ENCODE peak calls at places on chromosomes 5 and 9, in ten cellular contexts. One of them, this sample, is unnamed.

GRCh38 chr5:16577677-16578076 is 39.1 kb downstream of the RETREG1 start:
- DNase-seq in AG09309: no peak
- DNase-seq in fibroblast of mammary gland: peak
- DNase-seq in fibroblast of lung: no peak
- DNase-seq in psoas muscle: no peak
- DNase-seq in BE2C: no peak
- DNase-seq in A673: no peak
- DNase-seq in thoracic aorta: no peak
- DNase-seq in heart right ventricle: no peak
- DNase-seq in adrenal gland: no peak
- DNase-seq in this sample: no peak

GRCh38 chr5:74953961-74954720 is 88.0 kb upstream of the FAM169A start:
- DNase-seq in AG09309: no peak
- DNase-seq in fibroblast of mammary gland: peak
- DNase-seq in fibroblast of lung: peak
- DNase-seq in psoas muscle: no peak
- DNase-seq in BE2C: no peak
- DNase-seq in A673: no peak
- DNase-seq in thoracic aorta: no peak
- DNase-seq in heart right ventricle: no peak
- DNase-seq in adrenal gland: no peak
- DNase-seq in this sample: no peak

GRCh38 chr9:90219548-90220118 is 423.0 kb downstream of the DIRAS2 start:
- DNase-seq in AG09309: no peak
- DNase-seq in fibroblast of mammary gland: no peak
- DNase-seq in fibroblast of lung: no peak
- DNase-seq in psoas muscle: no peak
- DNase-seq in BE2C: peak
- DNase-seq in A673: peak
- DNase-seq in thoracic aorta: no peak
- DNase-seq in heart right ventricle: no peak
- DNase-seq in adrenal gland: no peak
- DNase-seq in this sample: no peak

GRCh38 chr5:176658007-176658599 is 10.8 kb downstream of the TSPAN17 start:
- DNase-seq in AG09309: peak
- DNase-seq in fibroblast of mammary gland: peak
- DNase-seq in fibroblast of lung: peak
- DNase-seq in psoas muscle: peak
- DNase-seq in BE2C: peak
- DNase-seq in A673: peak
- DNase-seq in thoracic aorta: no peak
- DNase-seq in heart right ventricle: peak
- DNase-seq in adrenal gland: peak
- DNase-seq in this sample: peak

GRCh38 chr9:36864491-36865410 is 169.3 kb downstream of the PAX5 start:
- DNase-seq in AG09309: no peak
- DNase-seq in fibroblast of mammary gland: no peak
- DNase-seq in fibroblast of lung: no peak
- DNase-seq in psoas muscle: no peak
- DNase-seq in BE2C: peak
- DNase-seq in A673: peak
- DNase-seq in thoracic aorta: no peak
- DNase-seq in heart right ventricle: no peak
- DNase-seq in adrenal gland: no peak
- DNase-seq in this sample: no peak

GRCh38 chr9:21817176-21817575 is 14.7 kb downstream of the MTAP start:
- DNase-seq in AG09309: peak
- DNase-seq in fibroblast of mammary gland: peak
- DNase-seq in fibroblast of lung: peak
- DNase-seq in psoas muscle: no peak
- DNase-seq in BE2C: no peak
- DNase-seq in A673: no peak
- DNase-seq in thoracic aorta: no peak
- DNase-seq in heart right ventricle: no peak
- DNase-seq in adrenal gland: peak
- DNase-seq in this sample: peak

GRCh38 chr5:93163010-93163663 is 417.9 kb downstream of the NR2F1-AS1 start:
- DNase-seq in AG09309: peak
- DNase-seq in fibroblast of mammary gland: peak
- DNase-seq in fibroblast of lung: peak
- DNase-seq in psoas muscle: no peak
- DNase-seq in BE2C: no peak
- DNase-seq in A673: no peak
- DNase-seq in thoracic aorta: no peak
- DNase-seq in heart right ventricle: no peak
- DNase-seq in adrenal gland: no peak
- DNase-seq in this sample: peak

GRCh38 chr5:43627028-43627427 is 24.0 kb downstream of the NNT start:
- DNase-seq in AG09309: no peak
- DNase-seq in fibroblast of mammary gland: peak
- DNase-seq in fibroblast of lung: peak
- DNase-seq in psoas muscle: peak
- DNase-seq in BE2C: peak
- DNase-seq in A673: peak
- DNase-seq in thoracic aorta: no peak
- DNase-seq in heart right ventricle: peak
- DNase-seq in adrenal gland: peak
- DNase-seq in this sample: peak

GRCh38 chr9:35680331-35681105 is 6.8 kb downstream of the CA9 start:
- DNase-seq in AG09309: no peak
- DNase-seq in fibroblast of mammary gland: no peak
- DNase-seq in fibroblast of lung: peak
- DNase-seq in psoas muscle: no peak
- DNase-seq in BE2C: no peak
- DNase-seq in A673: no peak
- DNase-seq in thoracic aorta: no peak
- DNase-seq in heart right ventricle: no peak
- DNase-seq in adrenal gland: no peak
- DNase-seq in this sample: peak

GRCh38 chr9:20041717-20042116 is 252.9 kb upstream of the SLC24A2 start:
- DNase-seq in AG09309: no peak
- DNase-seq in fibroblast of mammary gland: no peak
- DNase-seq in fibroblast of lung: no peak
- DNase-seq in psoas muscle: no peak
- DNase-seq in BE2C: peak
- DNase-seq in A673: peak
- DNase-seq in thoracic aorta: no peak
- DNase-seq in heart right ventricle: peak
- DNase-seq in adrenal gland: no peak
- DNase-seq in this sample: no peak

GRCh38 chr5:74314906-74315305 is 325.6 kb downstream of the ENC1 start:
- DNase-seq in AG09309: no peak
- DNase-seq in fibroblast of mammary gland: no peak
- DNase-seq in fibroblast of lung: no peak
- DNase-seq in psoas muscle: no peak
- DNase-seq in BE2C: no peak
- DNase-seq in A673: no peak
- DNase-seq in thoracic aorta: no peak
- DNase-seq in heart right ventricle: no peak
- DNase-seq in adrenal gland: no peak
- DNase-seq in this sample: no peak

DNA sequence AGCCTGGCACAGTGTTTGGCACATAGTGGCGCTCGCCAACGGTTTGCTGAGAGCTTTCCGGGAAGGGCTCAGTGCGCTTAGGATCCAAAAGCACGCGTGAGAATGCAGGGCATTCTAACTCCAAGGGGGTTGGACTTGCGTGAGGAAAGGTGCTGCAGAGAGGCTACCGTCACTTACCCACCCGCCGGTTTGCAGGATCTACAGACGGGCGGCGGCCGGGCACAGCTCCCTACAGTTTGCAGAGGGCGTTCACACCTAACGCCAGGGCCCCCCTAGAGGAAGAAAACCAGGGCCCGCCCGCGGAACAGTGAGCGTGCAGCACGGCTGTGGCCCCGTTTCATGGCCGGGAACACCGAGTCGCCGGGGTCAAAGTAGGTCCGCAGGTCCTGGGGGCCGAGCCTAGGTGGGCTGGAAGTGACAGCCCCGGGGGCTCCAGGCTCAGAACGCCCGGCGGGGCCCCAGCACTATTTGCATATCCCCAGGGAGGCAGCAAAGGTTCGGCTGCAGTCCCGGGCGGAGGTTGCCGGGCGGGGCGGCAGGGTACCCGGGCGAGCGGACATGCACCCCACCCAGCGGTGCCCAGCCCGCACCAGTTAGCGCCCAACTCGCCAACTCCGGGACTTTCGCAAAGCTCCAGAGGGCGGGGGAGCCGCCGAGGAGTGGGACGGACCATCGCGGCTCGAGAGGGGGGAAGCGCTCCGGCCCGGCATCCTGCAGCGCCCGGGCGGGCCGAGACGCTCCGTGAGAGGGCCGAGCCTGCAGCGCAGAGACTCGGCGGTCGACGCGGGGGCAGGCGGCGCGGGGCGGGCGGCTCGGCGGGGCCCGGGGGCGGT is 498 bp upstream of the GALNT10 start:
- DNase-seq in AG09309: no peak
- DNase-seq in fibroblast of mammary gland: peak
- DNase-seq in fibroblast of lung: peak
- DNase-seq in psoas muscle: peak
- DNase-seq in BE2C: peak
- DNase-seq in A673: peak
- DNase-seq in thoracic aorta: peak
- DNase-seq in heart right ventricle: peak
- DNase-seq in adrenal gland: peak
- DNase-seq in this sample: peak
- TF ChIP-seq CTCF in AG09309: peak
- TF ChIP-seq CTCF in fibroblast of mammary gland: peak
- TF ChIP-seq CTCF in fibroblast of lung: peak
- TF ChIP-seq CTCF in psoas muscle: peak
- TF ChIP-seq CTCF in BE2C: peak
- TF ChIP-seq CTCF in A673: peak
- TF ChIP-seq CTCF in thoracic aorta: peak
- TF ChIP-seq CTCF in heart right ventricle: peak
- TF ChIP-seq CTCF in adrenal gland: peak
- TF ChIP-seq CTCF in this sample: peak

GRCh38 chr9:135077497-135078200 is 9.8 kb upstream of the OLFM1 start:
- DNase-seq in AG09309: no peak
- DNase-seq in fibroblast of mammary gland: peak
- DNase-seq in fibroblast of lung: no peak
- DNase-seq in psoas muscle: no peak
- DNase-seq in BE2C: no peak
- DNase-seq in A673: peak
- DNase-seq in thoracic aorta: no peak
- DNase-seq in heart right ventricle: no peak
- DNase-seq in adrenal gland: peak
- DNase-seq in this sample: peak

GRCh38 chr9:135075234-135076142 is 12.0 kb upstream of the OLFM1 start:
- DNase-seq in AG09309: no peak
- DNase-seq in fibroblast of mammary gland: peak
- DNase-seq in fibroblast of lung: no peak
- DNase-seq in psoas muscle: peak
- DNase-seq in BE2C: peak
- DNase-seq in A673: peak
- DNase-seq in thoracic aorta: no peak
- DNase-seq in heart right ventricle: peak
- DNase-seq in adrenal gland: peak
- DNase-seq in this sample: peak

GRCh38 chr9:135078361-135078821 is 9.1 kb upstream of the OLFM1 start:
- DNase-seq in AG09309: no peak
- DNase-seq in fibroblast of mammary gland: no peak
- DNase-seq in fibroblast of lung: no peak
- DNase-seq in psoas muscle: no peak
- DNase-seq in BE2C: no peak
- DNase-seq in A673: no peak
- DNase-seq in thoracic aorta: no peak
- DNase-seq in heart right ventricle: no peak
- DNase-seq in adrenal gland: no peak
- DNase-seq in this sample: no peak

GRCh38 chr9:135076143-135076875 is 11.2 kb upstream of the OLFM1 start:
- DNase-seq in AG09309: no peak
- DNase-seq in fibroblast of mammary gland: no peak
- DNase-seq in fibroblast of lung: no peak
- DNase-seq in psoas muscle: no peak
- DNase-seq in BE2C: no peak
- DNase-seq in A673: no peak
- DNase-seq in thoracic aorta: no peak
- DNase-seq in heart right ventricle: no peak
- DNase-seq in adrenal gland: peak
- DNase-seq in this sample: no peak

GRCh38 chr9:135076876-135077430 is 10.5 kb upstream of the OLFM1 start:
- DNase-seq in AG09309: no peak
- DNase-seq in fibroblast of mammary gland: no peak
- DNase-seq in fibroblast of lung: no peak
- DNase-seq in psoas muscle: no peak
- DNase-seq in BE2C: no peak
- DNase-seq in A673: no peak
- DNase-seq in thoracic aorta: no peak
- DNase-seq in heart right ventricle: no peak
- DNase-seq in adrenal gland: peak
- DNase-seq in this sample: no peak
- H3K4me3 ChIP-seq in AG09309: no peak
- H3K4me3 ChIP-seq in fibroblast of mammary gland: no peak
- H3K4me3 ChIP-seq in fibroblast of lung: no peak
- H3K4me3 ChIP-seq in psoas muscle: no peak
- H3K4me3 ChIP-seq in BE2C: peak
- H3K4me3 ChIP-seq in A673: peak
- H3K4me3 ChIP-seq in thoracic aorta: no peak
- H3K4me3 ChIP-seq in heart right ventricle: no peak
- H3K4me3 ChIP-seq in adrenal gland: no peak
- H3K4me3 ChIP-seq in this sample: no peak

GRCh38 chr5:14510156-14510734 is 71.3 kb upstream of the OTULINL start:
- DNase-seq in AG09309: no peak
- DNase-seq in fibroblast of mammary gland: peak
- DNase-seq in fibroblast of lung: no peak
- DNase-seq in psoas muscle: no peak
- DNase-seq in BE2C: no peak
- DNase-seq in A673: no peak
- DNase-seq in thoracic aorta: no peak
- DNase-seq in heart right ventricle: no peak
- DNase-seq in adrenal gland: no peak
- DNase-seq in this sample: no peak
- TF ChIP-seq CTCF in AG09309: no peak
- TF ChIP-seq CTCF in fibroblast of mammary gland: no peak
- TF ChIP-seq CTCF in fibroblast of lung: no peak
- TF ChIP-seq CTCF in psoas muscle: no peak
- TF ChIP-seq CTCF in BE2C: no peak
- TF ChIP-seq CTCF in A673: no peak
- TF ChIP-seq CTCF in thoracic aorta: no peak
- TF ChIP-seq CTCF in heart right ventricle: no peak
- TF ChIP-seq CTCF in adrenal gland: no peak
- TF ChIP-seq CTCF in this sample: no peak

DNA sequence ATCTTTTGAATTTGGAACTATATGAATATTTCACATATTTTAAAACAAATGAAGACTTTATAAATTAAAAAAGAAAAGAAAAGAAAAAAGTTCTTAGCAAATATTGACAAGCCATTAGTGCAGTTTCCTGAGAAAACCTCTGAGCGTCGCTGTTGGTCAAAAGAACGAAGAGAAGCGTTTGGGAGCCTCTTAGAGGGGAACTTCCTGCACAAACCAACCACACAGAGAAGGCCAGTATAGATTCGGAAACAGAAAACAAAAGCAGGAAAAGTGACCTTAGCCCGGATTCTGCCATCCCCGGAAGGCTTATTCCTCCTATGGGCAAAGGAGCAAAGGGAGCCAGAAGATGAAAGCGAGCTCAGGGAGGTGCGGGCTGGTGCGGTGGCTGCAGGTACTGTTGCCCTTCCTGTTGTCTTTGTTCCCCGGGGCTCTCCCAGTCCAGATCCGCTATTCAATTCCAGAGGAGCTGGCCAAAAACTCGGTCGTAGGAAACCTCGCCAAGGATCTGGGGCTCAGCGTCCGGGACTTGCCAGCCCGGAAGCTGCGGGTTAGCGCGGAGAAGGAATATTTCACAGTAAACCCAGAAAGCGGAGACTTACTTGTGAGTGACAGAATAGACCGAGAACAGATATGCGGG is at the start of gene PCDHGB2:
- DNase-seq in AG09309: no peak
- DNase-seq in fibroblast of mammary gland: peak
- DNase-seq in fibroblast of lung: peak
- DNase-seq in psoas muscle: no peak
- DNase-seq in BE2C: no peak
- DNase-seq in A673: peak
- DNase-seq in thoracic aorta: no peak
- DNase-seq in heart right ventricle: no peak
- DNase-seq in adrenal gland: no peak
- DNase-seq in this sample: peak
- H3K4me3 ChIP-seq in AG09309: peak
- H3K4me3 ChIP-seq in fibroblast of mammary gland: peak
- H3K4me3 ChIP-seq in fibroblast of lung: peak
- H3K4me3 ChIP-seq in psoas muscle: peak
- H3K4me3 ChIP-seq in BE2C: no peak
- H3K4me3 ChIP-seq in A673: no peak
- H3K4me3 ChIP-seq in thoracic aorta: peak
- H3K4me3 ChIP-seq in heart right ventricle: peak
- H3K4me3 ChIP-seq in adrenal gland: no peak
- H3K4me3 ChIP-seq in this sample: peak

This sample was measured in fibroblast of the aortic adventitia.